ENCODE peak calls at places on chromosomes 13 and 19, in seven cellular contexts. P is PC-3, K is mucosa of descending colon, C is A549, X is cardiac muscle cell, Z is left lung, I is testis. F is an unnamed sample.

GRCh38 chr13:27401210-27401609 is 23.2 kb upstream of the GTF3A start:
- DNase-seq in P (peak; percentile 68), K (peak; percentile 55), C (no peak), X (no peak), Z (peak; percentile 41), I (no peak), F (no peak)

GRCh38 chr13:74868044-74868443 is 613.9 kb downstream of the TBC1D4 start:
- DNase-seq in P (peak; percentile 43), K (no peak), C (no peak), X (no peak), Z (no peak), I (no peak), F (peak; percentile 41)

GRCh38 chr13:74931698-74932433 is 550.1 kb downstream of the TBC1D4 start:
- DNase-seq in P (no peak), K (no peak), C (no peak), X (no peak), Z (no peak), I (no peak), F (no peak)

GRCh38 chr13:105925496-105925895 is 610.0 kb downstream of the EFNB2 start:
- DNase-seq in P (peak; percentile 30), K (no peak), C (peak; percentile 30), X (no peak), Z (no peak), I (no peak), F (peak; percentile 70)

GRCh38 chr19:7434391-7434790 is 54.4 kb downstream of the PEX11G start:
- DNase-seq in P (no peak), K (no peak), C (no peak), X (no peak), Z (no peak), I (no peak), F (no peak)

GRCh38 chr13:48431987-48432615 is 19.2 kb upstream of the LPAR6 start:
- DNase-seq in P (no peak), K (no peak), C (no peak), X (no peak), Z (no peak), I (no peak), F (peak; percentile 74)

GRCh38 chr13:32528358-32528757 is 10.2 kb downstream of the N4BP2L2 start:
- DNase-seq in P (no peak), K (no peak), C (no peak), X (no peak), Z (no peak), I (no peak), F (peak; percentile 19)

GRCh38 chr19:17836530-17836929 is 11.3 kb downstream of the JAK3 start:
- DNase-seq in P (no peak), K (no peak), C (no peak), X (no peak), Z (no peak), I (no peak), F (no peak)

GRCh38 chr19:21907516-21907915 is 71.5 kb upstream of the ZNF43 start:
- DNase-seq in P (no peak), K (no peak), C (no peak), X (no peak), Z (no peak), I (no peak), F (no peak)

GRCh38 chr13:32107474-32107873 is 75.9 kb downstream of the FRY start:
- DNase-seq in P (no peak), K (peak; percentile 4), C (no peak), X (no peak), Z (no peak), I (no peak), F (no peak)

GRCh38 chr13:33723772-33724435 is 94.0 kb upstream of the RFC3 start:
- DNase-seq in P (peak; percentile 84), K (peak; percentile 94), C (peak; percentile 82), X (peak; percentile 84), Z (peak; percentile 79), I (peak; percentile 92), F (peak; percentile 95)

GRCh38 chr19:48480151-48480475 is 10.9 kb downstream of the CYTH2 start:
- DNase-seq in P (no peak), K (peak; percentile 52), C (no peak), X (no peak), Z (no peak), I (peak; percentile 73), F (peak; percentile 48)

GRCh38 chr19:28864024-28864503 is 348.9 kb downstream of the UQCRFS1 start:
- DNase-seq in P (no peak), K (no peak), C (no peak), X (no peak), Z (no peak), I (no peak), F (no peak)

GRCh38 chr19:41098762-41099161 is 10.5 kb downstream of the CYP2A13 start:
- DNase-seq in P (no peak), K (peak; percentile 23), C (no peak), X (no peak), Z (no peak), I (no peak), F (no peak)

GRCh38 chr13:59691501-59692066 is 472.1 kb downstream of the DIAPH3 start:
- DNase-seq in P (no peak), K (no peak), C (no peak), X (no peak), Z (no peak), I (no peak), F (peak; percentile 38)

GRCh38 chr19:41501854-41502253 is 58.9 kb downstream of the ERICH4 start:
- DNase-seq in P (peak; percentile 2), K (no peak), C (peak; percentile 53), X (no peak), Z (no peak), I (no peak), F (no peak)

GRCh38 chr19:44701228-44701627 is 2.3 kb downstream of the CEACAM16 start:
- DNase-seq in P (no peak), K (no peak), C (no peak), X (no peak), Z (no peak), I (no peak), F (no peak)

GRCh38 chr13:87123987-87124784 is 547.0 kb upstream of the SLITRK5 start:
- DNase-seq in P (peak; percentile 90), K (no peak), C (peak; percentile 62), X (peak; percentile 19), Z (no peak), I (no peak), F (peak; percentile 100)

GRCh38 chr19:7355871-7356270 is 7.1 kb downstream of the ARHGEF18 start:
- DNase-seq in P (no peak), K (no peak), C (no peak), X (no peak), Z (no peak), I (no peak), F (no peak)

GRCh38 chr19:47363758-47364529 is 14.8 kb downstream of the DHX34 start:
- DNase-seq in P (no peak), K (peak; percentile 18), C (peak; percentile 60), X (no peak), Z (no peak), I (no peak), F (peak; percentile 85)

GRCh38 chr19:40600086-40600917 is 867 bp upstream of the LTBP4 start:
- DNase-seq in P (no peak), K (peak; percentile 38), C (no peak), X (no peak), Z (no peak), I (no peak), F (no peak)

GRCh38 chr13:48449656-48450055 is 36.7 kb upstream of the LPAR6 start:
- DNase-seq in P (peak; percentile 29), K (no peak), C (no peak), X (no peak), Z (no peak), I (no peak), F (no peak)

DNA sequence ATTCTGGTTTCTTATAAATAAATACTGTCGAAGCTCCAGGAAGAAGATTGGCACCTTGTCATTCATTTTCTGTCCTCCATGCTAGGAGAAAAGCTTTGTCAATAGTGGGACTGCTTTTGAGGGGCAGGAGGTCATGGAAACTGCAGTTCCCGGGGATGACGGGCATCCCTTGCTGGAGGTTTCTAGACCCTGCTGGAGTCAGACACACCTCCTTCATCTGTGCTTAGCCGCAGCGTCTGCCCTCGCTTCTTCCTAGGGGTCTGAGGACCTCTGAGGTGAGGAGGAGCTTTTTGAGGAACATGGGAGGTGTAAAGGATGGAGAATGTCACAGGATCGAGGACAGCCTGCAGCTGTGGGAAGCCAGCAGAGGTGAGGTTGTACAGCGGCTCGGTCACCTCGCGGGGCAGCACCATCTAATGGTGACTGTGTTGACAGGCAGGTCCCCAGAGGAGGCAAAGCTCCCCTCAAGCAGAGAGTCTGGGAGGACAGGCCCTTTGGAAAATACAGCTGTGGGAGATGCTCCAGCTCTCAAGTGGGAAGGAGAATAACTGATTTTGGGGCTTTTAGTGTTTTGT is 172.7 kb upstream of the RNF113B start:
- DNase-seq in P (no peak), K (no peak), C (peak; percentile 7), X (peak; percentile 57), Z (no peak), I (peak; percentile 52), F (peak; percentile 25)
- TF ChIP-seq CTCF in P (peak; percentile 32), K (no peak), C (no peak), X (no peak), Z (peak; percentile 21), I (no peak), F (peak; percentile 40)

GRCh38 chr19:53047379-53047778 is 2.8 kb downstream of the ERVV-2 start:
- DNase-seq in P (no peak), K (no peak), C (no peak), X (no peak), Z (no peak), I (no peak), F (no peak)

GRCh38 chr19:53041366-53041765 is 3.2 kb upstream of the ERVV-2 start:
- DNase-seq in P (no peak), K (no peak), C (no peak), X (no peak), Z (no peak), I (no peak), F (no peak)

GRCh38 chr19:53045536-53045935 is 996 bp downstream of the ERVV-2 start:
- DNase-seq in P (no peak), K (no peak), C (no peak), X (no peak), Z (no peak), I (no peak), F (no peak)
- H3K4me3 ChIP-seq in P (no peak overlapping the region), K (no peak overlapping the region), C (no peak overlapping the region), X (no peak overlapping the region), Z (no peak overlapping the region), I (no peak overlapping the region), F (no peak overlapping the region)

GRCh38 chr19:15200575-15201364 is at the start of gene NOTCH3:
- DNase-seq in P (peak; percentile 28), K (no peak), C (no peak), X (peak; percentile 83), Z (no peak), I (no peak), F (no peak)
- TF ChIP-seq CTCF in P (no peak), K (no peak), C (no peak), X (no peak), Z (no peak), I (no peak), F (no peak)

GRCh38 chr13:103200118-103200885 is 134.1 kb upstream of the SLC10A2 start:
- DNase-seq in P (no peak), K (no peak), C (no peak), X (no peak), Z (no peak), I (no peak), F (no peak)

GRCh38 chr13:103194871-103195270 is 128.7 kb upstream of the SLC10A2 start:
- DNase-seq in P (peak; percentile 43), K (no peak), C (no peak), X (no peak), Z (no peak), I (no peak), F (no peak)

GRCh38 chr13:103195762-103196161 is 129.5 kb upstream of the SLC10A2 start:
- DNase-seq in P (peak; percentile 54), K (no peak), C (no peak), X (no peak), Z (no peak), I (no peak), F (no peak)

GRCh38 chr13:103203750-103204330 is 137.6 kb upstream of the SLC10A2 start:
- DNase-seq in P (no peak), K (no peak), C (no peak), X (no peak), Z (no peak), I (no peak), F (no peak)

GRCh38 chr13:103199380-103200088 is 133.3 kb upstream of the SLC10A2 start:
- DNase-seq in P (no peak), K (no peak), C (no peak), X (no peak), Z (no peak), I (no peak), F (no peak)
- H3K4me3 ChIP-seq in P (no peak overlapping the region), K (no peak overlapping the region), C (no peak overlapping the region), X (no peak overlapping the region), Z (no peak overlapping the region), I (no peak overlapping the region), F (no peak overlapping the region)

F was measured in choroid plexus epithelial cell.